ENCODE peak calls at places on chromosomes 12 and 14, in seven cellular contexts. One of them, this sample, is unnamed.

GRCh38 chr12:6962285-6963015 is 8.0 kb downstream of the PHB2 start:
- DNase-seq in hepatocyte: peak
- DNase-seq in NCI-H510A: peak
- DNase-seq in AG04449: no peak
- DNase-seq in HEK293T: no peak
- DNase-seq in activated CD4-positive, CD25-positive, alpha-beta regulatory T cell: no peak
- DNase-seq in brain microvascular endothelial cell: no peak
- DNase-seq in this sample: no peak

GRCh38 chr12:48286665-48287064 is 64.1 kb downstream of the ZNF641 start:
- DNase-seq in activated CD4-positive, CD25-positive, alpha-beta regulatory T cell: no peak
- DNase-seq in HEK293T: peak
- DNase-seq in hepatocyte: peak
- DNase-seq in AG04449: no peak
- DNase-seq in NCI-H510A: no peak
- DNase-seq in brain microvascular endothelial cell: peak
- DNase-seq in this sample: no peak

GRCh38 chr14:24329736-24330135 is 5.1 kb downstream of the ADCY4 start:
- DNase-seq in HEK293T: no peak
- DNase-seq in AG04449: no peak
- DNase-seq in hepatocyte: no peak
- DNase-seq in NCI-H510A: no peak
- DNase-seq in activated CD4-positive, CD25-positive, alpha-beta regulatory T cell: no peak
- DNase-seq in brain microvascular endothelial cell: no peak
- DNase-seq in this sample: no peak

GRCh38 chr12:72267974-72268373 is 4.2 kb upstream of the TRHDE start:
- DNase-seq in HEK293T: no peak
- DNase-seq in activated CD4-positive, CD25-positive, alpha-beta regulatory T cell: no peak
- DNase-seq in hepatocyte: no peak
- DNase-seq in AG04449: no peak
- DNase-seq in NCI-H510A: no peak
- DNase-seq in brain microvascular endothelial cell: no peak
- DNase-seq in this sample: no peak

GRCh38 chr12:22340143-22340542 is 5.6 kb upstream of the ST8SIA1 start:
- DNase-seq in AG04449: no peak
- DNase-seq in HEK293T: no peak
- DNase-seq in brain microvascular endothelial cell: no peak
- DNase-seq in activated CD4-positive, CD25-positive, alpha-beta regulatory T cell: no peak
- DNase-seq in hepatocyte: no peak
- DNase-seq in NCI-H510A: no peak
- DNase-seq in this sample: no peak

GRCh38 chr12:2999265-2999841 is 40.2 kb downstream of the TEAD4 start:
- DNase-seq in brain microvascular endothelial cell: no peak
- DNase-seq in activated CD4-positive, CD25-positive, alpha-beta regulatory T cell: no peak
- DNase-seq in hepatocyte: no peak
- DNase-seq in AG04449: no peak
- DNase-seq in NCI-H510A: no peak
- DNase-seq in HEK293T: no peak
- DNase-seq in this sample: no peak

GRCh38 chr12:19970116-19970515 is 398.2 kb upstream of the PDE3A start:
- DNase-seq in activated CD4-positive, CD25-positive, alpha-beta regulatory T cell: no peak
- DNase-seq in AG04449: peak
- DNase-seq in HEK293T: no peak
- DNase-seq in hepatocyte: no peak
- DNase-seq in brain microvascular endothelial cell: peak
- DNase-seq in NCI-H510A: no peak
- DNase-seq in this sample: peak

GRCh38 chr12:91335724-91336123 is 153.1 kb upstream of the DCN start:
- DNase-seq in brain microvascular endothelial cell: no peak
- DNase-seq in HEK293T: no peak
- DNase-seq in hepatocyte: no peak
- DNase-seq in NCI-H510A: no peak
- DNase-seq in AG04449: no peak
- DNase-seq in activated CD4-positive, CD25-positive, alpha-beta regulatory T cell: no peak
- DNase-seq in this sample: no peak

GRCh38 chr14:95835331-95835730 is 41.3 kb upstream of the TUNAR start:
- DNase-seq in brain microvascular endothelial cell: no peak
- DNase-seq in NCI-H510A: no peak
- DNase-seq in HEK293T: no peak
- DNase-seq in hepatocyte: no peak
- DNase-seq in activated CD4-positive, CD25-positive, alpha-beta regulatory T cell: no peak
- DNase-seq in AG04449: no peak
- DNase-seq in this sample: no peak

GRCh38 chr12:104356231-104357115 is 52.9 kb downstream of the EID3 start:
- DNase-seq in activated CD4-positive, CD25-positive, alpha-beta regulatory T cell: no peak
- DNase-seq in NCI-H510A: no peak
- DNase-seq in brain microvascular endothelial cell: no peak
- DNase-seq in HEK293T: no peak
- DNase-seq in AG04449: no peak
- DNase-seq in hepatocyte: no peak
- DNase-seq in this sample: no peak

This sample was measured in SK-N-DZ.